ENCODE peak calls at places on chromosomes 6 and 20, in ten cellular contexts. M is nucleus accumbens; R is mammary epithelial cell; I is stimulated activated CD4-positive, alpha-beta T cell treated with anti-CD3 and anti-CD28 coated beads, Interleukin-1b, Interleukin-23, amount 100 ng/mL, for 1 hour; F is D721Med; N is C1 segment of cervical spinal cord; E is occipital lobe; B is brain microvascular endothelial cell; Z is HTR-8/SVneo; A is iPS DF 6.9. P is an unnamed sample.

GRCh38 chr20:46814366-46815232 is 80.0 kb upstream of the EYA2 start:
- DNase-seq in M (no peak), R (peak; percentile 83), I (no peak), F (no peak), N (no peak), E (no peak), B (peak; percentile 94), Z (peak; percentile 79), A (no peak), P (peak; percentile 92)

GRCh38 chr6:156250593-156250992 is 526.6 kb upstream of the ARID1B start:
- DNase-seq in M (no peak), R (no peak), I (no peak), F (no peak), N (no peak), E (no peak), B (no peak), Z (no peak), A (no peak), P (no peak)

GRCh38 chr6:159128978-159129377 is 40.2 kb upstream of the FNDC1 start:
- DNase-seq in M (no peak), R (no peak), I (no peak), F (no peak), N (no peak), E (no peak), B (no peak), Z (no peak), A (no peak), P (no peak)

GRCh38 chr6:11730645-11731044 is 48.0 kb downstream of the ADTRP start:
- DNase-seq in M (no peak), R (no peak), I (no peak), F (no peak), N (no peak), E (no peak), B (no peak), Z (no peak), A (no peak), P (no peak)

GRCh38 chr6:161459008-161459407 is 185.1 kb upstream of the AGPAT4 start:
- DNase-seq in M (no peak), R (peak; percentile 14), I (no peak), F (no peak), N (no peak), E (no peak), B (no peak), Z (no peak), A (no peak), P (no peak)

GRCh38 chr6:128209771-128210170 is 308.9 kb upstream of the THEMIS start:
- DNase-seq in M (no peak), R (no peak), I (no peak), F (no peak), N (no peak), E (no peak), B (peak; percentile 90), Z (peak; percentile 36), A (no peak), P (no peak)

GRCh38 chr6:9397981-9398559 is 962.7 kb upstream of the SLC35B3 start:
- DNase-seq in M (no peak), R (no peak), I (no peak), F (no peak), N (no peak), E (no peak), B (no peak), Z (peak; percentile 2), A (no peak), P (no peak)

GRCh38 chr6:112979830-112980229 is 632.7 kb downstream of the RFPL4B start:
- DNase-seq in M (no peak), R (peak; percentile 1), I (no peak), F (no peak), N (no peak), E (no peak), B (peak; percentile 16), Z (peak; percentile 32), A (no peak), P (no peak)

GRCh38 chr20:32777177-32777956 is 15.2 kb downstream of the DNMT3B start:
- DNase-seq in M (no peak), R (no peak), I (no peak), F (no peak), N (no peak), E (no peak), B (no peak), Z (no peak), A (no peak), P (peak; percentile 53)

GRCh38 chr20:51926670-51927305 is 124.5 kb upstream of the SALL4 start:
- DNase-seq in M (no peak), R (no peak), I (no peak), F (no peak), N (no peak), E (no peak), B (no peak), Z (no peak), A (no peak), P (no peak)

GRCh38 chr20:19915111-19915798 is 101.9 kb upstream of the NAA20 start:
- DNase-seq in M (no peak), R (no peak), I (no peak), F (no peak), N (no peak), E (no peak), B (no peak), Z (no peak), A (no peak), P (no peak)

GRCh38 chr6:152129606-152130249 is 322.2 kb downstream of the ESR1 start:
- DNase-seq in M (no peak), R (no peak), I (no peak), F (no peak), N (no peak), E (no peak), B (no peak), Z (no peak), A (no peak), P (no peak)

GRCh38 chr20:1933465-1933870 is 38.3 kb downstream of the SIRPA start:
- DNase-seq in M (no peak), R (no peak), I (no peak), F (no peak), N (no peak), E (no peak), B (no peak), Z (no peak), A (no peak), P (no peak)

GRCh38 chr6:50278663-50279062 is 228.9 kb upstream of the DEFB112 start:
- DNase-seq in M (no peak), R (no peak), I (no peak), F (no peak), N (no peak), E (no peak), B (no peak), Z (no peak), A (no peak), P (no peak)

GRCh38 chr20:2752631-2753455 is 47.6 kb downstream of the CPXM1 start:
- DNase-seq in M (no peak), R (no peak), I (no peak), F (no peak), N (no peak), E (no peak), B (no peak), Z (no peak), A (no peak), P (peak; percentile 81)

GRCh38 chr6:43146228-43146627 is 24.8 kb upstream of the SRF start:
- DNase-seq in M (no peak), R (no peak), I (no peak), F (no peak), N (no peak), E (no peak), B (no peak), Z (no peak), A (no peak), P (no peak)